ENCODE peak calls at places on chromosomes 16 and 17, in seven cellular contexts. Q, M, I, X, U, V and R are unnamed samples.

GRCh38 chr17:27776882-27777624 is 23.3 kb downstream of the NOS2 start:
- DNase-seq in Q (no peak), M (no peak), I (no peak), X (no peak), U (no peak), V (no peak), R (no peak)

GRCh38 chr17:29643817-29644160 is 21.1 kb upstream of the CORO6 start:
- DNase-seq in Q (no peak), M (no peak), I (no peak), X (no peak), U (no peak), V (no peak), R (no peak)

GRCh38 chr16:72241930-72242329 is 70.0 kb upstream of the PMFBP1 start:
- DNase-seq in Q (no peak), M (peak; percentile 80), I (peak; percentile 7), X (no peak), U (no peak), V (peak; percentile 66), R (no peak)

GRCh38 chr16:4675864-4676786 is 17.2 kb upstream of the NUDT16L1 start:
- DNase-seq in Q (no peak), M (no peak), I (no peak), X (peak; percentile 43), U (peak; percentile 78), V (no peak), R (peak; percentile 61)

GRCh38 chr17:15479697-15480096 is 12.3 kb upstream of the CDRT4 start:
- DNase-seq in Q (no peak), M (no peak), I (no peak), X (no peak), U (no peak), V (peak; percentile 85), R (no peak)

GRCh38 chr16:383326-384020 is 1.7 kb upstream of the PGAP6 start:
- DNase-seq in Q (peak; percentile 81), M (no peak), I (no peak), X (no peak), U (peak; percentile 49), V (peak; percentile 70), R (peak; percentile 44)

GRCh38 chr17:81331527-81332043 is 36.5 kb upstream of the SLC38A10 start:
- DNase-seq in Q (no peak), M (no peak), I (no peak), X (no peak), U (no peak), V (no peak), R (no peak)

GRCh38 chr16:1078579-1079021 is 6.1 kb downstream of the SSTR5 start:
- DNase-seq in Q (peak; percentile 91), M (peak; percentile 86), I (no peak), X (no peak), U (no peak), V (peak; percentile 94), R (no peak)

GRCh38 chr16:85335584-85336492 is 223.6 kb upstream of the CIBAR2 start:
- DNase-seq in Q (no peak), M (no peak), I (no peak), X (no peak), U (no peak), V (peak; percentile 24), R (no peak)

GRCh38 chr17:38719284-38719942 is 10.7 kb upstream of the CISD3 start:
- DNase-seq in Q (no peak), M (no peak), I (no peak), X (no peak), U (no peak), V (no peak), R (no peak)

GRCh38 chr16:56265746-56266145 is 74.5 kb downstream of the GNAO1 start:
- DNase-seq in Q (no peak), M (no peak), I (no peak), X (no peak), U (no peak), V (no peak), R (no peak)

GRCh38 chr17:45314761-45315549 is 1.9 kb downstream of the MAP3K14 start:
- DNase-seq in Q (no peak), M (no peak), I (no peak), X (no peak), U (no peak), V (peak; percentile 57), R (no peak)

GRCh38 chr17:10295728-10296343 is 77.0 kb downstream of the MYH13 start:
- DNase-seq in Q (no peak), M (no peak), I (peak; percentile 23), X (no peak), U (no peak), V (peak; percentile 36), R (no peak)

GRCh38 chr17:62778990-62779681 is 29.0 kb downstream of the MARCHF10 start:
- DNase-seq in Q (peak; percentile 72), M (peak; percentile 56), I (no peak), X (no peak), U (no peak), V (no peak), R (no peak)

GRCh38 chr17:59561042-59561441 is 4.4 kb upstream of the DHX40 start:
- DNase-seq in Q (no peak), M (no peak), I (no peak), X (no peak), U (no peak), V (peak; percentile 22), R (no peak)

GRCh38 chr17:63682441-63682840 is 17.5 kb downstream of the LIMD2 start:
- DNase-seq in Q (no peak), M (no peak), I (no peak), X (no peak), U (no peak), V (no peak), R (no peak)

GRCh38 chr17:13864551-13864950 is 204.8 kb upstream of the COX10 start:
- DNase-seq in Q (no peak), M (no peak), I (no peak), X (no peak), U (no peak), V (no peak), R (no peak)